ENCODE peak calls at places on chromosomes 6 and 20, in seven cellular contexts. One of them, this sample, is unnamed.

GRCh38 chr6:151065027-151065815 is 174.5 kb upstream of the AKAP12 start:
- DNase-seq in HepG2: no peak
- DNase-seq in lung: no peak
- DNase-seq in CD4-positive, CD25-positive, alpha-beta regulatory T cell: no peak
- DNase-seq in cardiac muscle cell: peak; percentile 42
- DNase-seq in dorsolateral prefrontal cortex: no peak
- DNase-seq in thoracic aorta: no peak
- DNase-seq in this sample: no peak

GRCh38 chr20:44187054-44187762 is at the start of gene JPH2:
- DNase-seq in lung: no peak
- DNase-seq in thoracic aorta: peak; percentile 51
- DNase-seq in HepG2: no peak
- DNase-seq in dorsolateral prefrontal cortex: no peak
- DNase-seq in CD4-positive, CD25-positive, alpha-beta regulatory T cell: no peak
- DNase-seq in cardiac muscle cell: peak; percentile 55
- DNase-seq in this sample: no peak

GRCh38 chr20:37897008-37897548 is 5.8 kb upstream of the VSTM2L start:
- DNase-seq in CD4-positive, CD25-positive, alpha-beta regulatory T cell: no peak
- DNase-seq in thoracic aorta: no peak
- DNase-seq in cardiac muscle cell: peak; percentile 76
- DNase-seq in dorsolateral prefrontal cortex: no peak
- DNase-seq in HepG2: no peak
- DNase-seq in lung: no peak
- DNase-seq in this sample: no peak

GRCh38 chr6:137297887-137298286 is 78.7 kb upstream of the IFNGR1 start:
- DNase-seq in HepG2: no peak
- DNase-seq in lung: no peak
- DNase-seq in cardiac muscle cell: peak; percentile 41
- DNase-seq in CD4-positive, CD25-positive, alpha-beta regulatory T cell: no peak
- DNase-seq in dorsolateral prefrontal cortex: no peak
- DNase-seq in thoracic aorta: no peak
- DNase-seq in this sample: no peak

GRCh38 chr6:117142145-117142544 is 123.2 kb upstream of the VGLL2 start:
- DNase-seq in CD4-positive, CD25-positive, alpha-beta regulatory T cell: no peak
- DNase-seq in HepG2: no peak
- DNase-seq in thoracic aorta: no peak
- DNase-seq in cardiac muscle cell: no peak
- DNase-seq in dorsolateral prefrontal cortex: no peak
- DNase-seq in lung: no peak
- DNase-seq in this sample: no peak

GRCh38 chr6:108714774-108715414 is 133.3 kb upstream of the ARMC2 start:
- DNase-seq in thoracic aorta: no peak
- DNase-seq in CD4-positive, CD25-positive, alpha-beta regulatory T cell: no peak
- DNase-seq in dorsolateral prefrontal cortex: no peak
- DNase-seq in cardiac muscle cell: peak; percentile 38
- DNase-seq in lung: no peak
- DNase-seq in HepG2: peak; percentile 20
- DNase-seq in this sample: no peak

GRCh38 chr6:112010328-112010727 is 43.6 kb upstream of the CCN6 start:
- DNase-seq in thoracic aorta: no peak
- DNase-seq in dorsolateral prefrontal cortex: no peak
- DNase-seq in HepG2: peak; percentile 41
- DNase-seq in cardiac muscle cell: no peak
- DNase-seq in CD4-positive, CD25-positive, alpha-beta regulatory T cell: peak; percentile 45
- DNase-seq in lung: no peak
- DNase-seq in this sample: no peak

GRCh38 chr6:16043171-16044142 is 85.4 kb upstream of the MYLIP start:
- DNase-seq in cardiac muscle cell: peak; percentile 48
- DNase-seq in CD4-positive, CD25-positive, alpha-beta regulatory T cell: no peak
- DNase-seq in thoracic aorta: no peak
- DNase-seq in HepG2: no peak
- DNase-seq in lung: no peak
- DNase-seq in dorsolateral prefrontal cortex: no peak
- DNase-seq in this sample: no peak

GRCh38 chr6:33599413-33599911 is 19.4 kb upstream of the BAK1 start:
- DNase-seq in lung: no peak
- DNase-seq in CD4-positive, CD25-positive, alpha-beta regulatory T cell: no peak
- DNase-seq in dorsolateral prefrontal cortex: no peak
- DNase-seq in HepG2: no peak
- DNase-seq in thoracic aorta: no peak
- DNase-seq in cardiac muscle cell: no peak
- DNase-seq in this sample: no peak

GRCh38 chr6:110877154-110877564 is 2.6 kb downstream of the AMD1 start:
- DNase-seq in cardiac muscle cell: no peak
- DNase-seq in HepG2: peak; percentile 72
- DNase-seq in CD4-positive, CD25-positive, alpha-beta regulatory T cell: no peak
- DNase-seq in dorsolateral prefrontal cortex: no peak
- DNase-seq in lung: no peak
- DNase-seq in thoracic aorta: no peak
- DNase-seq in this sample: no peak

GRCh38 chr20:46261456-46262253 is 46.6 kb downstream of the CDH22 start:
- DNase-seq in lung: no peak
- DNase-seq in thoracic aorta: no peak
- DNase-seq in cardiac muscle cell: no peak
- DNase-seq in CD4-positive, CD25-positive, alpha-beta regulatory T cell: no peak
- DNase-seq in HepG2: no peak
- DNase-seq in dorsolateral prefrontal cortex: no peak
- DNase-seq in this sample: no peak

GRCh38 chr20:4603724-4604123 is 118.0 kb upstream of the PRND start:
- DNase-seq in lung: no peak
- DNase-seq in cardiac muscle cell: no peak
- DNase-seq in thoracic aorta: no peak
- DNase-seq in dorsolateral prefrontal cortex: no peak
- DNase-seq in HepG2: no peak
- DNase-seq in CD4-positive, CD25-positive, alpha-beta regulatory T cell: no peak
- DNase-seq in this sample: no peak

GRCh38 chr6:108883172-108883571 is 35.0 kb downstream of the ARMC2 start:
- DNase-seq in thoracic aorta: no peak
- DNase-seq in cardiac muscle cell: no peak
- DNase-seq in dorsolateral prefrontal cortex: no peak
- DNase-seq in HepG2: no peak
- DNase-seq in CD4-positive, CD25-positive, alpha-beta regulatory T cell: no peak
- DNase-seq in lung: no peak
- DNase-seq in this sample: no peak

DNA sequence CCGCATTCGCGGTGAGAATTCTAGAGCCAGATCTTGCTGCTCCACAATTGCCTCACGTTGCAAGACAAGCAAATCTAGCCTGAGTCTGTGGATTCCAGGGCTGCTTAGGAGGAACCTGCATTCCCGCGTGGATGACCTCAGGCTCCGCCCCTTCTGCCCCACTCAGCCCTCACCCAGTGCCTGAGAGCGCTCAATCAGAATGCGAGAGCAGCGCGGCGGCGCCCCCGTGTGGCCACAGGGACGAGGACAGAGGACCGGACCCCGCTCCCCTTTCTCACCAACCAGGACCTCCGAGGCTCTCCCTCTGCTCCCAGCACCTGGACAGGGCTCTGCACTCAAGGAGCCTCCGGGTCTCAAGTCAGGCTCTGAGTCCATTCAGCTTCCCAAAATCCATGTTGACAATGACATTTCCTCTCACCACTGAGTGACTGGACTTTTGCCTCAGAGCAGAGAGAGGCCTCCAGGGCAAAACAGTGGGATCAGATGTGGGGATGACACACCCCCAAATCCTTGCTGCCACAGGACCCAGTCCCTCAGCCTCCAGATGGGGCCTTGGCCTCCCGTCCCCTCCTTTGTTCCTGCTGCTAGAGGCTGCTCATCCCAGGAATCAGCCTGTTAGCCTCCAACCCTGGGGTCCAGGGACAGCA is 52.0 kb downstream of the RPP21 start:
- DNase-seq in CD4-positive, CD25-positive, alpha-beta regulatory T cell: peak; percentile 76
- DNase-seq in thoracic aorta: peak; percentile 43
- DNase-seq in HepG2: peak; percentile 58
- DNase-seq in lung: peak; percentile 87
- DNase-seq in cardiac muscle cell: peak; percentile 75
- DNase-seq in dorsolateral prefrontal cortex: peak; percentile 72
- DNase-seq in this sample: peak; percentile 59
- H3K27me3 ChIP-seq in CD4-positive, CD25-positive, alpha-beta regulatory T cell: peaks cover 27% of the 10 kb centered on the region
- H3K27me3 ChIP-seq in thoracic aorta: no peaks in the 10 kb centered on the region
- H3K27me3 ChIP-seq in HepG2: peaks cover 5% of the 10 kb centered on the region
- H3K27me3 ChIP-seq in lung: no peaks in the 10 kb centered on the region
- H3K27me3 ChIP-seq in cardiac muscle cell: peaks cover 31% of the 10 kb centered on the region
- H3K27me3 ChIP-seq in dorsolateral prefrontal cortex: peaks cover 5% of the 10 kb centered on the region
- H3K27me3 ChIP-seq in this sample: peaks cover 6% of the 10 kb centered on the region

DNA sequence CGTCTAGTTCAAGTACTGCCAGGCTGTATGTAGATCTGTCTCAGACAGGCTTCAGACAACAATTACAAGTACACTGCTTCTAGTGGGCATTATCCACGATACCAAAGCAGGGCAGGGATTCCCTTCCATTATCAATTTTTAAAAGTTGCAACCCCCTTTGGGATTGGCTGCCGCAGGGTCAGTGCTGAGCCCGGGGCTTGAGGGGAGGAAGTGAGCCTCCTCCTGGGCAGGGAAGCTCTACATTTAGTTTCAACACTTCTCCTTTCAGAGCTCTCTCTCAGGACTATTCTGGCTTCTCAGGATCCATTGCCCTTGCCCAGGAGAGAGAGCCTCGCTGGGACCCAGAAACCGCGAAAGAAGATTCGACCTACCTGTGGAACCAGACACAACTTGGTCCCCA is 1.5 kb downstream of the HTR1B start:
- DNase-seq in HepG2: no peak
- DNase-seq in cardiac muscle cell: no peak
- DNase-seq in thoracic aorta: no peak
- DNase-seq in dorsolateral prefrontal cortex: no peak
- DNase-seq in lung: no peak
- DNase-seq in CD4-positive, CD25-positive, alpha-beta regulatory T cell: no peak
- DNase-seq in this sample: no peak
- H3K27me3 ChIP-seq in HepG2: peaks cover 1% of the 10 kb centered on the region
- H3K27me3 ChIP-seq in cardiac muscle cell: peaks cover 21% of the 10 kb centered on the region
- H3K27me3 ChIP-seq in thoracic aorta: no peaks in the 10 kb centered on the region
- H3K27me3 ChIP-seq in dorsolateral prefrontal cortex: peaks cover 53% of the 10 kb centered on the region
- H3K27me3 ChIP-seq in lung: peaks cover 8% of the 10 kb centered on the region
- H3K27me3 ChIP-seq in CD4-positive, CD25-positive, alpha-beta regulatory T cell: peaks cover 18% of the 10 kb centered on the region
- H3K27me3 ChIP-seq in this sample: peaks cover 4% of the 10 kb centered on the region

GRCh38 chr6:158519354-158519753 is 40.5 kb upstream of the TMEM181 start:
- DNase-seq in cardiac muscle cell: no peak
- DNase-seq in HepG2: no peak
- DNase-seq in thoracic aorta: no peak
- DNase-seq in CD4-positive, CD25-positive, alpha-beta regulatory T cell: no peak
- DNase-seq in dorsolateral prefrontal cortex: no peak
- DNase-seq in lung: no peak
- DNase-seq in this sample: no peak
- H3K27me3 ChIP-seq in cardiac muscle cell: no peaks in the 10 kb centered on the region
- H3K27me3 ChIP-seq in HepG2: no peaks in the 10 kb centered on the region
- H3K27me3 ChIP-seq in thoracic aorta: no peaks in the 10 kb centered on the region
- H3K27me3 ChIP-seq in CD4-positive, CD25-positive, alpha-beta regulatory T cell: peaks cover 7% of the 10 kb centered on the region
- H3K27me3 ChIP-seq in dorsolateral prefrontal cortex: peaks cover 8% of the 10 kb centered on the region
- H3K27me3 ChIP-seq in lung: no peaks in the 10 kb centered on the region
- H3K27me3 ChIP-seq in this sample: peaks cover 5% of the 10 kb centered on the region

GRCh38 chr20:10218536-10219451 is at the start of gene SNAP25:
- DNase-seq in cardiac muscle cell: peak; percentile 96
- DNase-seq in CD4-positive, CD25-positive, alpha-beta regulatory T cell: peak; percentile 37
- DNase-seq in HepG2: no peak
- DNase-seq in thoracic aorta: peak; percentile 3
- DNase-seq in dorsolateral prefrontal cortex: peak; percentile 94
- DNase-seq in lung: no peak
- DNase-seq in this sample: peak; percentile 21

GRCh38 chr20:10217517-10218410 is 866 bp upstream of the SNAP25 start:
- DNase-seq in lung: no peak
- DNase-seq in CD4-positive, CD25-positive, alpha-beta regulatory T cell: no peak
- DNase-seq in cardiac muscle cell: peak; percentile 99
- DNase-seq in HepG2: no peak
- DNase-seq in dorsolateral prefrontal cortex: peak; percentile 86
- DNase-seq in thoracic aorta: peak; percentile 11
- DNase-seq in this sample: no peak

GRCh38 chr20:10219452-10219791 is 792 bp downstream of the SNAP25 start:
- DNase-seq in cardiac muscle cell: peak; percentile 86
- DNase-seq in HepG2: no peak
- DNase-seq in lung: peak; percentile 61
- DNase-seq in CD4-positive, CD25-positive, alpha-beta regulatory T cell: peak; percentile 39
- DNase-seq in thoracic aorta: peak; percentile 16
- DNase-seq in dorsolateral prefrontal cortex: peak; percentile 58
- DNase-seq in this sample: peak; percentile 36

GRCh38 chr20:10221022-10221421 is 2.4 kb downstream of the SNAP25 start:
- DNase-seq in CD4-positive, CD25-positive, alpha-beta regulatory T cell: no peak
- DNase-seq in dorsolateral prefrontal cortex: no peak
- DNase-seq in HepG2: no peak
- DNase-seq in thoracic aorta: no peak
- DNase-seq in lung: no peak
- DNase-seq in cardiac muscle cell: no peak
- DNase-seq in this sample: no peak

GRCh38 chr20:10219993-10220750 is 1.5 kb downstream of the SNAP25 start:
- DNase-seq in HepG2: no peak
- DNase-seq in thoracic aorta: no peak
- DNase-seq in cardiac muscle cell: no peak
- DNase-seq in CD4-positive, CD25-positive, alpha-beta regulatory T cell: no peak
- DNase-seq in lung: no peak
- DNase-seq in dorsolateral prefrontal cortex: no peak
- DNase-seq in this sample: no peak
- H3K27me3 ChIP-seq in HepG2: peaks cover 1% of the 10 kb centered on the region
- H3K27me3 ChIP-seq in thoracic aorta: peaks cover 3% of the 10 kb centered on the region
- H3K27me3 ChIP-seq in cardiac muscle cell: peaks cover 22% of the 10 kb centered on the region
- H3K27me3 ChIP-seq in CD4-positive, CD25-positive, alpha-beta regulatory T cell: peaks cover 10% of the 10 kb centered on the region
- H3K27me3 ChIP-seq in lung: peaks cover 8% of the 10 kb centered on the region
- H3K27me3 ChIP-seq in dorsolateral prefrontal cortex: no peaks in the 10 kb centered on the region
- H3K27me3 ChIP-seq in this sample: peaks cover 24% of the 10 kb centered on the region

GRCh38 chr6:40852667-40853383 is 186.2 kb downstream of the UNC5CL start:
- DNase-seq in cardiac muscle cell: peak; percentile 9
- DNase-seq in HepG2: peak; percentile 26
- DNase-seq in dorsolateral prefrontal cortex: no peak
- DNase-seq in CD4-positive, CD25-positive, alpha-beta regulatory T cell: no peak
- DNase-seq in lung: no peak
- DNase-seq in thoracic aorta: no peak
- DNase-seq in this sample: no peak
- H3K27me3 ChIP-seq in cardiac muscle cell: no peaks in the 10 kb centered on the region
- H3K27me3 ChIP-seq in HepG2: no peaks in the 10 kb centered on the region
- H3K27me3 ChIP-seq in dorsolateral prefrontal cortex: no peaks in the 10 kb centered on the region
- H3K27me3 ChIP-seq in CD4-positive, CD25-positive, alpha-beta regulatory T cell: peaks cover 2% of the 10 kb centered on the region
- H3K27me3 ChIP-seq in lung: no peaks in the 10 kb centered on the region
- H3K27me3 ChIP-seq in thoracic aorta: no peaks in the 10 kb centered on the region
- H3K27me3 ChIP-seq in this sample: peaks cover 4% of the 10 kb centered on the region

DNA sequence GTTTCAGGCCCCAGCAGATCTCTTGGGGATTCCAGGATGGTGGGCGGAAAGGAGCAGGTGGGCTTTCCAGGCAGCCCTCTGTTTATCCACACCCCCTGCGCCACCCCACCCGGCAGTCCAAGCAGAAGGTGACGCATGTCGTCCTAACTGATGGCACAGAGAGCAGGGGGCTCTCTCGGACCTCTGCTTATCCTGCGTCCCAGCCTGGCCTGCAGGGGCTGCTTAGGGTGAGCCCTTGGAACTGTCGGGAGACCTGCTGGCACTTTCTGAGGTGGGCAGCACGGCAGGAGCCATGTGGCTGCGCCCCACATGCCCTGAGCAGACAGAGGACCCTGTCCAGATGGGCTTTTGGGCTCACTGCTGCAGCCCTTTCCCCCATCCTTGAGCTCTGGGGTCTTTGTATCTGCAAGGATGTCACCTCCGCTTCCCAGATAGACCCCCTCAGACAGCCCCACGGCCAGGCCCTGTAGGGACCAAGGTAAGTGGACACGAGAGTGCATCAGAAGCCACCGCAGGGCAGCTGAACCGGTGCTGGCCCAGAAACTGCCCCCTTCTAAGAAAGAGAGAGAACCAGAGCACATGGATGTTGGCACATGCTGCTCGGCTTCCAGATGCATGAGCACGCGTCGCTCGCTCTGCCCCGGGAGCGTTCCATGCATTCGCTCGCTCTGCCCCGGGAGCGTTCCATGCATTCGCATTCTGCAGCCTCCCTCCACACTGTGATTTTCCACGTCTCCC is 246.8 kb downstream of the TAF4 start:
- DNase-seq in HepG2: no peak
- DNase-seq in thoracic aorta: no peak
- DNase-seq in cardiac muscle cell: no peak
- DNase-seq in dorsolateral prefrontal cortex: no peak
- DNase-seq in CD4-positive, CD25-positive, alpha-beta regulatory T cell: no peak
- DNase-seq in lung: no peak
- DNase-seq in this sample: no peak
- H3K27me3 ChIP-seq in HepG2: peaks cover 32% of the 10 kb centered on the region
- H3K27me3 ChIP-seq in thoracic aorta: no peaks in the 10 kb centered on the region
- H3K27me3 ChIP-seq in cardiac muscle cell: no peaks in the 10 kb centered on the region
- H3K27me3 ChIP-seq in dorsolateral prefrontal cortex: no peaks in the 10 kb centered on the region
- H3K27me3 ChIP-seq in CD4-positive, CD25-positive, alpha-beta regulatory T cell: no peaks in the 10 kb centered on the region
- H3K27me3 ChIP-seq in lung: peaks cover 5% of the 10 kb centered on the region
- H3K27me3 ChIP-seq in this sample: no peaks in the 10 kb centered on the region

This sample was measured in effector memory CD4-positive, alpha-beta T cell.